ENCODE peak calls at places on chromosome 15, in six cellular contexts. Q is stimulated activated CD8-positive, alpha-beta memory T cell treated with anti-CD3 and anti-CD28 coated beads, Interleukin-2, amount 100 ng/mL, for 48 hours; G is NB4; C is Calu3; U is breast epithelium; N is NCI-H1092. X is an unnamed sample.

GRCh38 chr15:25052191-25052999 is 97.6 kb downstream of the SNRPN start:
- DNase-seq in N (no peak), G (no peak), Q (no peak), U (peak), C (no peak), X (no peak)

GRCh38 chr15:81155375-81156218 is 21.5 kb downstream of the CFAP161 start:
- DNase-seq in C (peak), G (peak), Q (no peak), N (no peak), U (peak), X (peak)

GRCh38 chr15:71316911-71317310 is 201.6 kb downstream of the THSD4 start:
- DNase-seq in C (no peak), Q (no peak), U (no peak), N (no peak), G (no peak), X (no peak)

GRCh38 chr15:95086543-95087252 is 855.3 kb downstream of the MCTP2 start:
- DNase-seq in G (no peak), C (peak), N (no peak), Q (no peak), U (no peak), X (peak)

GRCh38 chr15:39479916-39480315 is 101.0 kb upstream of the THBS1 start:
- DNase-seq in C (no peak), G (peak), N (no peak), Q (no peak), U (no peak), X (no peak)

GRCh38 chr15:76347507-76348055 is 11.0 kb downstream of the ISL2 start:
- DNase-seq in C (no peak), G (no peak), N (no peak), Q (no peak), U (no peak), X (no peak)

GRCh38 chr15:27867861-27868260 is 231.3 kb downstream of the OCA2 start:
- DNase-seq in Q (no peak), U (no peak), C (no peak), N (no peak), G (no peak), X (no peak)

GRCh38 chr15:68415501-68416157 is 16.3 kb downstream of the ITGA11 start:
- DNase-seq in Q (no peak), C (no peak), U (peak), N (no peak), G (no peak), X (peak)

GRCh38 chr15:50880651-50881114 is 27.8 kb upstream of the AP4E1 start:
- DNase-seq in Q (no peak), N (no peak), C (no peak), G (peak), U (no peak), X (peak)

GRCh38 chr15:42453826-42454225 is 37.1 kb downstream of the ZNF106 start:
- DNase-seq in G (no peak), Q (no peak), C (no peak), N (no peak), U (no peak), X (no peak)

GRCh38 chr15:39153718-39154117 is 427.2 kb upstream of the THBS1 start:
- DNase-seq in Q (no peak), C (peak), G (no peak), N (no peak), U (peak), X (no peak)

GRCh38 chr15:61155741-61156700 is 73.1 kb downstream of the RORA start:
- DNase-seq in N (no peak), U (no peak), G (peak), Q (no peak), C (no peak), X (no peak)

GRCh38 chr15:78934063-78935023 is 10.5 kb downstream of the CTSH start:
- DNase-seq in U (peak), C (no peak), G (no peak), N (no peak), Q (no peak), X (no peak)

GRCh38 chr15:88998980-88999713 is 86.0 kb upstream of the MFGE8 start:
- DNase-seq in C (no peak), N (no peak), Q (no peak), G (peak), U (no peak), X (no peak)

GRCh38 chr15:42102646-42103235 is 8.4 kb upstream of the PLA2G4D start:
- DNase-seq in U (no peak), G (peak), Q (no peak), C (no peak), N (no peak), X (peak)

GRCh38 chr15:95458736-95459135 is 871.8 kb upstream of the NR2F2 start:
- DNase-seq in C (no peak), G (no peak), U (no peak), Q (no peak), N (no peak), X (no peak)

GRCh38 chr15:81115054-81115939 is 18.8 kb upstream of the CFAP161 start:
- DNase-seq in N (no peak), Q (no peak), U (no peak), G (peak), C (no peak), X (no peak)

GRCh38 chr15:95024388-95024787 is 793.0 kb downstream of the MCTP2 start:
- DNase-seq in N (no peak), U (no peak), Q (no peak), C (peak), G (peak), X (peak)

GRCh38 chr15:40313531-40314398 is 6.0 kb upstream of the PLCB2 start:
- DNase-seq in Q (no peak), N (peak), G (peak), U (no peak), C (peak), X (peak)

GRCh38 chr15:95259513-95259912 is 1028.2 kb downstream of the MCTP2 start:
- DNase-seq in U (peak), N (peak), G (peak), Q (peak), C (peak), X (peak)

GRCh38 chr15:71447328-71448250 is 332.3 kb downstream of the THSD4 start:
- DNase-seq in N (no peak), G (no peak), Q (no peak), U (peak), C (peak), X (peak)

GRCh38 chr15:67808821-67809220 is 16.5 kb upstream of the SKOR1 start:
- DNase-seq in U (no peak), G (no peak), N (no peak), Q (no peak), C (no peak), X (no peak)

GRCh38 chr15:41025393-41025792 is 72.1 kb downstream of the CHAC1 start:
- DNase-seq in C (no peak), N (no peak), Q (no peak), G (no peak), U (no peak), X (no peak)

GRCh38 chr15:31973197-31973596 is 57.1 kb upstream of the CHRNA7 start:
- DNase-seq in C (no peak), U (no peak), Q (no peak), G (no peak), N (no peak), X (no peak)

GRCh38 chr15:48422401-48422800 is 91.2 kb downstream of the DUT start:
- DNase-seq in G (no peak), U (no peak), C (no peak), Q (no peak), N (no peak), X (no peak)

GRCh38 chr15:73804421-73804820 is 51.3 kb upstream of the INSYN1 start:
- DNase-seq in N (no peak), Q (no peak), U (no peak), G (no peak), C (no peak), X (no peak)

GRCh38 chr15:46280753-46281521 is 646.1 kb downstream of the SQOR start:
- DNase-seq in Q (no peak), U (no peak), N (peak), G (peak), C (peak), X (peak)

GRCh38 chr15:73922186-73923151 is 3.8 kb upstream of the LOXL1 start:
- DNase-seq in C (no peak), Q (no peak), G (peak), N (peak), U (no peak), X (no peak)

GRCh38 chr15:88727439-88727838 is 75.8 kb upstream of the ACAN start:
- DNase-seq in C (peak), U (no peak), N (no peak), Q (no peak), G (no peak), X (no peak)

GRCh38 chr15:41429003-41429890 is 12.4 kb downstream of the RTF1 start:
- DNase-seq in G (no peak), C (no peak), N (no peak), Q (no peak), U (no peak), X (no peak)

GRCh38 chr15:45399381-45400212 is 21.3 kb upstream of the GATM start:
- DNase-seq in Q (no peak), N (peak), G (peak), C (no peak), U (no peak), X (peak)

GRCh38 chr15:41939986-41940385 is 32.4 kb downstream of the EHD4 start:
- DNase-seq in N (no peak), U (peak), G (no peak), C (no peak), Q (no peak), X (no peak)

GRCh38 chr15:82040395-82040794 is 5.4 kb downstream of the MEX3B start:
- DNase-seq in N (no peak), G (no peak), U (no peak), C (no peak), Q (no peak), X (no peak)

GRCh38 chr15:48493084-48493762 is 152.3 kb downstream of the FBN1 start:
- DNase-seq in N (no peak), Q (no peak), C (no peak), G (no peak), U (no peak), X (no peak)

GRCh38 chr15:32096867-32097266 is 66.6 kb downstream of the CHRNA7 start:
- DNase-seq in Q (no peak), U (no peak), N (no peak), G (no peak), C (no peak), X (no peak)

GRCh38 chr15:85587707-85588441 is 206.9 kb downstream of the KLHL25 start:
- DNase-seq in C (peak), G (no peak), U (no peak), N (no peak), Q (no peak), X (peak)

GRCh38 chr15:101193063-101193712 is 58.7 kb downstream of the CHSY1 start:
- DNase-seq in N (no peak), C (no peak), G (no peak), Q (no peak), U (no peak), X (no peak)

X was measured in SW480.